ENCODE peak calls at places on chromosomes 6 and 20, in eight cellular contexts. One of them, this sample, is unnamed.

GRCh38 chr6:3569817-3570216 is 113.0 kb upstream of the SLC22A23 start:
- DNase-seq in M059J: no peak
- DNase-seq in lower lobe of right lung: no peak
- DNase-seq in NCI-H748 treated with DMSO at 0.1 percent for 48 hours: no peak
- DNase-seq in GM20000: no peak
- DNase-seq in AG20443: no peak
- DNase-seq in activated naive CD8-positive, alpha-beta T cell treated with anti-CD3 and anti-CD28 coated beads, Interleukin-2, amount 50 U/mL, for 24 hours: no peak
- DNase-seq in HEK293T: no peak
- DNase-seq in this sample: no peak

GRCh38 chr20:62496525-62497218 is 20.9 kb upstream of the GATA5 start:
- DNase-seq in M059J: no peak
- DNase-seq in AG20443: no peak
- DNase-seq in GM20000: peak; percentile 77
- DNase-seq in lower lobe of right lung: no peak
- DNase-seq in NCI-H748 treated with DMSO at 0.1 percent for 48 hours: no peak
- DNase-seq in activated naive CD8-positive, alpha-beta T cell treated with anti-CD3 and anti-CD28 coated beads, Interleukin-2, amount 50 U/mL, for 24 hours: peak; percentile 50
- DNase-seq in HEK293T: peak; percentile 74
- DNase-seq in this sample: no peak

GRCh38 chr6:39992861-39993622 is 58.8 kb upstream of the MOCS1 start:
- DNase-seq in M059J: no peak
- DNase-seq in AG20443: no peak
- DNase-seq in NCI-H748 treated with DMSO at 0.1 percent for 48 hours: no peak
- DNase-seq in lower lobe of right lung: no peak
- DNase-seq in GM20000: no peak
- DNase-seq in HEK293T: no peak
- DNase-seq in activated naive CD8-positive, alpha-beta T cell treated with anti-CD3 and anti-CD28 coated beads, Interleukin-2, amount 50 U/mL, for 24 hours: no peak
- DNase-seq in this sample: no peak

GRCh38 chr6:126038234-126038633 is 51.9 kb downstream of the TRMT11 start:
- DNase-seq in lower lobe of right lung: no peak
- DNase-seq in GM20000: no peak
- DNase-seq in AG20443: no peak
- DNase-seq in HEK293T: no peak
- DNase-seq in NCI-H748 treated with DMSO at 0.1 percent for 48 hours: no peak
- DNase-seq in activated naive CD8-positive, alpha-beta T cell treated with anti-CD3 and anti-CD28 coated beads, Interleukin-2, amount 50 U/mL, for 24 hours: no peak
- DNase-seq in M059J: peak; percentile 69
- DNase-seq in this sample: no peak

GRCh38 chr20:1844723-1845523 is 50.3 kb upstream of the SIRPA start:
- DNase-seq in activated naive CD8-positive, alpha-beta T cell treated with anti-CD3 and anti-CD28 coated beads, Interleukin-2, amount 50 U/mL, for 24 hours: peak; percentile 56
- DNase-seq in AG20443: no peak
- DNase-seq in M059J: peak; percentile 33
- DNase-seq in GM20000: peak; percentile 89
- DNase-seq in HEK293T: no peak
- DNase-seq in NCI-H748 treated with DMSO at 0.1 percent for 48 hours: no peak
- DNase-seq in lower lobe of right lung: peak; percentile 71
- DNase-seq in this sample: peak; percentile 23

GRCh38 chr20:43442310-43442880 is 15.3 kb upstream of the SRSF6 start:
- DNase-seq in AG20443: peak; percentile 67
- DNase-seq in NCI-H748 treated with DMSO at 0.1 percent for 48 hours: no peak
- DNase-seq in M059J: peak; percentile 61
- DNase-seq in HEK293T: peak; percentile 23
- DNase-seq in lower lobe of right lung: no peak
- DNase-seq in activated naive CD8-positive, alpha-beta T cell treated with anti-CD3 and anti-CD28 coated beads, Interleukin-2, amount 50 U/mL, for 24 hours: no peak
- DNase-seq in GM20000: no peak
- DNase-seq in this sample: peak; percentile 68

GRCh38 chr6:89122625-89123024 is 4.8 kb upstream of the SRSF12 start:
- DNase-seq in HEK293T: peak; percentile 43
- DNase-seq in GM20000: peak; percentile 64
- DNase-seq in NCI-H748 treated with DMSO at 0.1 percent for 48 hours: peak; percentile 37
- DNase-seq in activated naive CD8-positive, alpha-beta T cell treated with anti-CD3 and anti-CD28 coated beads, Interleukin-2, amount 50 U/mL, for 24 hours: no peak
- DNase-seq in M059J: peak; percentile 37
- DNase-seq in AG20443: peak; percentile 45
- DNase-seq in lower lobe of right lung: no peak
- DNase-seq in this sample: peak; percentile 28

GRCh38 chr6:156557269-156557885 is 219.8 kb upstream of the ARID1B start:
- DNase-seq in HEK293T: peak; percentile 92
- DNase-seq in NCI-H748 treated with DMSO at 0.1 percent for 48 hours: peak; percentile 99
- DNase-seq in AG20443: peak; percentile 53
- DNase-seq in lower lobe of right lung: no peak
- DNase-seq in GM20000: no peak
- DNase-seq in activated naive CD8-positive, alpha-beta T cell treated with anti-CD3 and anti-CD28 coated beads, Interleukin-2, amount 50 U/mL, for 24 hours: no peak
- DNase-seq in M059J: peak; percentile 59
- DNase-seq in this sample: peak; percentile 56

GRCh38 chr20:57137676-57138075 is 128.8 kb downstream of the BMP7 start:
- DNase-seq in GM20000: no peak
- DNase-seq in activated naive CD8-positive, alpha-beta T cell treated with anti-CD3 and anti-CD28 coated beads, Interleukin-2, amount 50 U/mL, for 24 hours: no peak
- DNase-seq in M059J: no peak
- DNase-seq in NCI-H748 treated with DMSO at 0.1 percent for 48 hours: no peak
- DNase-seq in lower lobe of right lung: no peak
- DNase-seq in HEK293T: no peak
- DNase-seq in AG20443: no peak
- DNase-seq in this sample: no peak

GRCh38 chr6:134295953-134296553 is 21.9 kb downstream of the SGK1 start:
- DNase-seq in activated naive CD8-positive, alpha-beta T cell treated with anti-CD3 and anti-CD28 coated beads, Interleukin-2, amount 50 U/mL, for 24 hours: no peak
- DNase-seq in AG20443: peak; percentile 92
- DNase-seq in lower lobe of right lung: no peak
- DNase-seq in GM20000: peak; percentile 51
- DNase-seq in NCI-H748 treated with DMSO at 0.1 percent for 48 hours: no peak
- DNase-seq in M059J: peak; percentile 99
- DNase-seq in HEK293T: no peak
- DNase-seq in this sample: peak; percentile 95

GRCh38 chr6:72757926-72758325 is 136.1 kb downstream of the KCNQ5 start:
- DNase-seq in activated naive CD8-positive, alpha-beta T cell treated with anti-CD3 and anti-CD28 coated beads, Interleukin-2, amount 50 U/mL, for 24 hours: no peak
- DNase-seq in NCI-H748 treated with DMSO at 0.1 percent for 48 hours: no peak
- DNase-seq in lower lobe of right lung: no peak
- DNase-seq in M059J: no peak
- DNase-seq in AG20443: no peak
- DNase-seq in GM20000: no peak
- DNase-seq in HEK293T: no peak
- DNase-seq in this sample: no peak

GRCh38 chr20:12829121-12829520 is 179.7 kb upstream of the SPTLC3 start:
- DNase-seq in AG20443: no peak
- DNase-seq in GM20000: no peak
- DNase-seq in M059J: no peak
- DNase-seq in NCI-H748 treated with DMSO at 0.1 percent for 48 hours: no peak
- DNase-seq in lower lobe of right lung: no peak
- DNase-seq in HEK293T: no peak
- DNase-seq in activated naive CD8-positive, alpha-beta T cell treated with anti-CD3 and anti-CD28 coated beads, Interleukin-2, amount 50 U/mL, for 24 hours: no peak
- DNase-seq in this sample: no peak